ENCODE peak calls at places on chromosome 20, in eight cellular contexts. Z is fibroblast of pulmonary artery; C is AG20443; A is adrenal gland; G is activated T-cell treated with anti-CD3 and anti-CD28 coated beads, Interleukin-2, amount 50 U/mL, for 48 hours; U is NCI-H460; D is astrocyte; J is cardiac septum. Y is an unnamed sample.

GRCh38 chr20:23937303-23938117 is 51.1 kb downstream of the GGTLC1 start:
- DNase-seq in D (no peak), Z (peak), G (peak), U (peak), A (peak), J (peak), C (peak), Y (peak)

GRCh38 chr20:10264166-10264558 is 45.5 kb downstream of the SNAP25 start:
- DNase-seq in A (no peak), D (no peak), C (no peak), G (no peak), Z (no peak), U (no peak), J (no peak), Y (no peak)

GRCh38 chr20:37519508-37520416 is 1.3 kb upstream of the NNAT start:
- DNase-seq in J (no peak), D (no peak), A (no peak), C (no peak), Z (no peak), U (no peak), G (no peak), Y (no peak)

GRCh38 chr20:48148916-48149672 is 363.8 kb upstream of the SULF2 start:
- DNase-seq in U (no peak), C (no peak), Z (no peak), J (no peak), G (no peak), D (no peak), A (no peak), Y (no peak)

GRCh38 chr20:8127553-8128255 is 4.4 kb upstream of the PLCB1 start:
- DNase-seq in J (no peak), Z (no peak), G (peak), A (no peak), C (no peak), U (no peak), D (peak), Y (no peak)

GRCh38 chr20:9927224-9927623 is 88.3 kb upstream of the PAK5 start:
- DNase-seq in Z (no peak), G (no peak), U (no peak), J (no peak), A (no peak), C (no peak), D (no peak), Y (no peak)

GRCh38 chr20:11810316-11811130 is 107.2 kb upstream of the BTBD3 start:
- DNase-seq in U (no peak), J (no peak), G (no peak), A (no peak), D (peak), C (peak), Z (peak), Y (peak)

GRCh38 chr20:63498950-63499332 is at the start of gene EEF1A2:
- DNase-seq in D (no peak), J (no peak), U (peak), C (peak), A (no peak), Z (no peak), G (no peak), Y (no peak)

GRCh38 chr20:10961651-10962288 is 288.0 kb upstream of the JAG1 start:
- DNase-seq in C (no peak), U (no peak), G (no peak), J (no peak), A (no peak), D (no peak), Z (peak), Y (no peak)

GRCh38 chr20:15656124-15656523 is 917.1 kb downstream of the KIF16B start:
- DNase-seq in G (no peak), J (no peak), Z (no peak), A (no peak), C (no peak), D (no peak), U (no peak), Y (peak)

GRCh38 chr20:57294558-57294957 is 28.1 kb upstream of the BMP7 start:
- DNase-seq in U (no peak), A (no peak), J (no peak), D (no peak), G (no peak), C (no peak), Z (no peak), Y (no peak)

GRCh38 chr20:60715172-60715571 is 536.9 kb upstream of the CDH4 start:
- DNase-seq in Z (no peak), U (no peak), J (no peak), A (no peak), C (no peak), D (no peak), G (no peak), Y (no peak)

GRCh38 chr20:354298-354977 is 7.5 kb downstream of the NRSN2 start:
- DNase-seq in J (peak), C (peak), U (peak), D (peak), Z (peak), A (peak), G (peak), Y (no peak)

GRCh38 chr20:60718743-60719142 is 533.3 kb upstream of the CDH4 start:
- DNase-seq in Z (no peak), G (no peak), D (no peak), C (no peak), J (no peak), A (no peak), U (no peak), Y (no peak)

GRCh38 chr20:35757098-35757705 is 14.6 kb upstream of the PHF20 start:
- DNase-seq in G (no peak), U (no peak), D (no peak), C (no peak), A (no peak), J (no peak), Z (no peak), Y (no peak)

GRCh38 chr20:50380697-50381040 is 129.5 kb upstream of the PTPN1 start:
- DNase-seq in J (no peak), G (no peak), D (no peak), C (peak), A (peak), Z (peak), U (peak), Y (no peak)

GRCh38 chr20:25341716-25342680 is 48.6 kb downstream of the ABHD12 start:
- DNase-seq in U (no peak), J (no peak), G (no peak), C (no peak), A (no peak), Z (peak), D (peak), Y (peak)

GRCh38 chr20:55415567-55416142 is 589.7 kb downstream of the CBLN4 start:
- DNase-seq in G (no peak), J (no peak), A (no peak), D (no peak), Z (no peak), U (peak), C (no peak), Y (no peak)

GRCh38 chr20:58330692-58331091 is 21.2 kb downstream of the RAB22A start:
- DNase-seq in U (no peak), D (no peak), C (peak), Z (peak), J (no peak), G (no peak), A (no peak), Y (no peak)

GRCh38 chr20:33838035-33838864 is 27.1 kb downstream of the CHMP4B start:
- DNase-seq in D (no peak), Z (no peak), U (no peak), A (no peak), J (no peak), C (no peak), G (no peak), Y (no peak)

GRCh38 chr20:63273180-63273579 is 567 bp downstream of the ARFGAP1 start:
- DNase-seq in J (no peak), U (no peak), A (no peak), G (no peak), D (no peak), C (no peak), Z (no peak), Y (no peak)

GRCh38 chr20:53940883-53941546 is 129.4 kb downstream of the BCAS1 start:
- DNase-seq in C (peak), G (no peak), J (no peak), Z (peak), U (no peak), A (no peak), D (peak), Y (peak)

GRCh38 chr20:58584881-58585752 is 66.0 kb upstream of the STX16 start:
- DNase-seq in U (no peak), G (no peak), J (peak), C (no peak), Z (peak), D (peak), A (no peak), Y (no peak)

GRCh38 chr20:835220-836045 is 1.9 kb downstream of the FAM110A start:
- DNase-seq in A (peak), C (no peak), U (no peak), D (no peak), Z (no peak), J (peak), G (peak), Y (no peak)

GRCh38 chr20:39800548-39800947 is 838.4 kb downstream of the DHX35 start:
- DNase-seq in G (no peak), U (peak), D (peak), Z (peak), J (no peak), C (peak), A (peak), Y (no peak)

GRCh38 chr20:49029203-49029602 is 16.9 kb upstream of the CSE1L start:
- DNase-seq in J (no peak), C (peak), U (no peak), D (peak), A (no peak), Z (no peak), G (no peak), Y (no peak)

GRCh38 chr20:17562804-17563305 is 7.0 kb upstream of the DSTN start:
- DNase-seq in U (no peak), C (peak), Z (peak), D (peak), G (no peak), A (no peak), J (no peak), Y (no peak)

GRCh38 chr20:63740070-63740500 is 509 bp downstream of the SLC2A4RG start:
- DNase-seq in C (peak), U (no peak), J (peak), A (peak), G (peak), Z (peak), D (no peak), Y (no peak)

GRCh38 chr20:9460518-9460917 is 53.9 kb upstream of the LAMP5 start:
- DNase-seq in A (no peak), C (peak), U (no peak), J (no peak), G (no peak), D (peak), Z (peak), Y (peak)

GRCh38 chr20:50611128-50611810 is 80.1 kb downstream of the RIPOR3 start:
- DNase-seq in G (no peak), Z (peak), C (no peak), U (no peak), A (peak), J (no peak), D (no peak), Y (no peak)

GRCh38 chr20:4782373-4782772 is 60.7 kb downstream of the PRND start:
- DNase-seq in Z (no peak), A (no peak), D (no peak), C (no peak), G (no peak), U (no peak), J (no peak), Y (no peak)

GRCh38 chr20:50546729-50547314 is 36.6 kb downstream of the PTPN1 start:
- DNase-seq in C (peak), U (no peak), A (no peak), D (no peak), Z (no peak), G (no peak), J (no peak), Y (no peak)

GRCh38 chr20:841568-842546 is 8.3 kb downstream of the FAM110A start:
- DNase-seq in J (no peak), D (no peak), Z (no peak), C (no peak), A (no peak), U (no peak), G (no peak), Y (no peak)

GRCh38 chr20:45575931-45576330 is 3.2 kb downstream of the WFDC8 start:
- DNase-seq in C (no peak), D (no peak), A (no peak), J (no peak), U (no peak), Z (no peak), G (no peak), Y (no peak)

GRCh38 chr20:2879148-2879547 is 5.9 kb downstream of the PTPRA start:
- DNase-seq in U (no peak), D (peak), A (no peak), Z (peak), J (no peak), C (peak), G (no peak), Y (no peak)

Y was measured in HS-27A.